ENCODE peak calls at places on chromosome 21, in five cellular contexts. One of them, this sample, is unnamed.

GRCh38 chr21:28742527-28742926 is 250.2 kb downstream of the LTN1 start:
- DNase-seq in iPS-NIHi11: no peak
- DNase-seq in mesendoderm: no peak
- DNase-seq in left ventricle myocardium inferior: no peak
- DNase-seq in esophagus squamous epithelium: no peak
- DNase-seq in this sample: no peak

GRCh38 chr21:41768371-41769042 is 1.7 kb upstream of the RIPK4 start:
- DNase-seq in iPS-NIHi11: no peak
- DNase-seq in mesendoderm: peak; percentile 92
- DNase-seq in left ventricle myocardium inferior: no peak
- DNase-seq in esophagus squamous epithelium: no peak
- DNase-seq in this sample: peak; percentile 91

GRCh38 chr21:43345746-43346409 is 81.1 kb downstream of the SIK1 start:
- DNase-seq in iPS-NIHi11: no peak
- DNase-seq in mesendoderm: no peak
- DNase-seq in left ventricle myocardium inferior: no peak
- DNase-seq in esophagus squamous epithelium: no peak
- DNase-seq in this sample: no peak

GRCh38 chr21:33801424-33802405 is 113.9 kb downstream of the ATP5PO start:
- DNase-seq in iPS-NIHi11: peak; percentile 53
- DNase-seq in mesendoderm: peak; percentile 39
- DNase-seq in left ventricle myocardium inferior: no peak
- DNase-seq in esophagus squamous epithelium: no peak
- DNase-seq in this sample: peak; percentile 41

GRCh38 chr21:37225440-37225839 is 41.7 kb downstream of the VPS26C start:
- DNase-seq in iPS-NIHi11: no peak
- DNase-seq in mesendoderm: no peak
- DNase-seq in left ventricle myocardium inferior: no peak
- DNase-seq in esophagus squamous epithelium: no peak
- DNase-seq in this sample: no peak

GRCh38 chr21:27026501-27026900 is 59.6 kb upstream of the ADAMTS5 start:
- DNase-seq in iPS-NIHi11: no peak
- DNase-seq in mesendoderm: peak; percentile 95
- DNase-seq in left ventricle myocardium inferior: no peak
- DNase-seq in esophagus squamous epithelium: no peak
- DNase-seq in this sample: peak; percentile 62

GRCh38 chr21:44425895-44426662 is 29.2 kb upstream of the LRRC3 start:
- DNase-seq in iPS-NIHi11: peak; percentile 4
- DNase-seq in mesendoderm: no peak
- DNase-seq in left ventricle myocardium inferior: peak; percentile 7
- DNase-seq in esophagus squamous epithelium: no peak
- DNase-seq in this sample: no peak

GRCh38 chr21:44853601-44854390 is 19.7 kb downstream of the PTTG1IP start:
- DNase-seq in iPS-NIHi11: no peak
- DNase-seq in mesendoderm: no peak
- DNase-seq in left ventricle myocardium inferior: peak; percentile 61
- DNase-seq in esophagus squamous epithelium: no peak
- DNase-seq in this sample: no peak

GRCh38 chr21:46126321-46127238 is 28.7 kb downstream of the COL6A2 start:
- DNase-seq in iPS-NIHi11: peak; percentile 33
- DNase-seq in mesendoderm: no peak
- DNase-seq in left ventricle myocardium inferior: no peak
- DNase-seq in esophagus squamous epithelium: no peak
- DNase-seq in this sample: no peak

GRCh38 chr21:29499734-29500343 is 201.1 kb downstream of the BACH1 start:
- DNase-seq in iPS-NIHi11: peak; percentile 71
- DNase-seq in mesendoderm: peak; percentile 75
- DNase-seq in left ventricle myocardium inferior: no peak
- DNase-seq in esophagus squamous epithelium: no peak
- DNase-seq in this sample: peak; percentile 84

GRCh38 chr21:41366522-41367151 is 4.8 kb downstream of the MX2 start:
- DNase-seq in iPS-NIHi11: no peak
- DNase-seq in mesendoderm: no peak
- DNase-seq in left ventricle myocardium inferior: no peak
- DNase-seq in esophagus squamous epithelium: no peak
- DNase-seq in this sample: no peak

GRCh38 chr21:21187579-21187978 is 189.4 kb downstream of the NCAM2 start:
- DNase-seq in iPS-NIHi11: no peak
- DNase-seq in mesendoderm: no peak
- DNase-seq in left ventricle myocardium inferior: no peak
- DNase-seq in esophagus squamous epithelium: no peak
- DNase-seq in this sample: no peak

GRCh38 chr21:45303751-45304150 is 16.1 kb upstream of the POFUT2 start:
- DNase-seq in iPS-NIHi11: no peak
- DNase-seq in mesendoderm: no peak
- DNase-seq in left ventricle myocardium inferior: peak; percentile 15
- DNase-seq in esophagus squamous epithelium: no peak
- DNase-seq in this sample: no peak